ENCODE peak calls at places on chromosome 10, in six cellular contexts. Q is sigmoid colon, G is stomach, E is esophagus muscularis mucosa, Y is transverse colon, F is GM12878. H is an unnamed sample.

GRCh38 chr10:92773776-92774175 is 74.5 kb upstream of the EXOC6 start:
- DNase-seq in G (no peak), Y (no peak), F (no peak), Q (no peak), E (no peak), H (no peak)

GRCh38 chr10:49698679-49699078 is 19.2 kb downstream of the C10orf53 start:
- DNase-seq in E (no peak), Q (no peak), Y (no peak), G (no peak), F (no peak), H (no peak)

GRCh38 chr10:95303535-95303934 is 12.7 kb upstream of the PDLIM1 start:
- DNase-seq in F (no peak), G (no peak), Y (no peak), E (no peak), Q (no peak), H (no peak)

GRCh38 chr10:1409359-1409750 is 328.0 kb downstream of the ADARB2 start:
- DNase-seq in Y (no peak), F (no peak), G (peak), E (no peak), Q (no peak), H (no peak)

GRCh38 chr10:125120046-125120710 is 40.2 kb downstream of the CTBP2 start:
- DNase-seq in Y (no peak), Q (peak), E (no peak), F (no peak), G (no peak), H (peak)

GRCh38 chr10:87656431-87657072 is 3.1 kb upstream of the PAPSS2 start:
- DNase-seq in E (no peak), G (no peak), F (no peak), Q (no peak), Y (no peak), H (no peak)

GRCh38 chr10:18505719-18506118 is 145.7 kb downstream of the NSUN6 start:
- DNase-seq in E (no peak), Q (no peak), F (no peak), Y (no peak), G (no peak), H (no peak)

GRCh38 chr10:94343159-94343558 is 19.6 kb downstream of the NOC3L start:
- DNase-seq in F (no peak), Q (no peak), E (no peak), Y (no peak), G (no peak), H (no peak)

GRCh38 chr10:79472951-79473350 is 27.5 kb upstream of the ZCCHC24 start:
- DNase-seq in Q (no peak), E (no peak), G (no peak), F (no peak), Y (no peak), H (no peak)

GRCh38 chr10:97676770-97677581 is 10.1 kb downstream of the AVPI1 start:
- DNase-seq in Y (peak), E (no peak), G (peak), F (no peak), Q (no peak), H (no peak)
- TF ChIP-seq POLR2AphosphoS5 in Y (no peak), E (peak), G (no peak), F (no peak), Q (no peak), H (no peak)

GRCh38 chr10:13922591-13922990 is 335.8 kb downstream of the PRPF18 start:
- DNase-seq in F (no peak), Y (no peak), E (no peak), G (no peak), Q (no peak), H (no peak)
- TF ChIP-seq EP300 in F (no peak), Y (no peak), E (no peak), G (no peak), Q (no peak), H (no peak)

GRCh38 chr10:103661951-103662405 is 168.5 kb downstream of the NEURL1 start:
- DNase-seq in F (no peak), G (no peak), Q (no peak), E (no peak), Y (no peak), H (no peak)
- H3K4me3 ChIP-seq in F (no peak), G (peak), Q (peak), E (peak), Y (peak), H (peak)

GRCh38 chr10:5944389-5945202 is 32.7 kb downstream of the IL15RA start:
- DNase-seq in Y (peak), G (peak), F (no peak), Q (peak), E (no peak), H (peak)
- TF ChIP-seq POLR2AphosphoS5 in Y (peak), G (peak), F (no peak), Q (peak), E (peak), H (peak)

GRCh38 chr10:24209421-24209770 is 458 bp downstream of the KIAA1217 start:
- DNase-seq in Q (no peak), G (no peak), E (no peak), F (no peak), Y (no peak), H (no peak)
- TF ChIP-seq EP300 in Q (no peak), G (no peak), E (no peak), F (peak), Y (no peak), H (no peak)

GRCh38 chr10:129966370-129966769 is 2.3 kb upstream of the EBF3 start:
- DNase-seq in Y (no peak), Q (peak), G (no peak), E (no peak), F (no peak), H (no peak)
- H3K4me3 ChIP-seq in Y (no peak), Q (no peak), G (no peak), E (no peak), F (no peak), H (no peak)

DNA sequence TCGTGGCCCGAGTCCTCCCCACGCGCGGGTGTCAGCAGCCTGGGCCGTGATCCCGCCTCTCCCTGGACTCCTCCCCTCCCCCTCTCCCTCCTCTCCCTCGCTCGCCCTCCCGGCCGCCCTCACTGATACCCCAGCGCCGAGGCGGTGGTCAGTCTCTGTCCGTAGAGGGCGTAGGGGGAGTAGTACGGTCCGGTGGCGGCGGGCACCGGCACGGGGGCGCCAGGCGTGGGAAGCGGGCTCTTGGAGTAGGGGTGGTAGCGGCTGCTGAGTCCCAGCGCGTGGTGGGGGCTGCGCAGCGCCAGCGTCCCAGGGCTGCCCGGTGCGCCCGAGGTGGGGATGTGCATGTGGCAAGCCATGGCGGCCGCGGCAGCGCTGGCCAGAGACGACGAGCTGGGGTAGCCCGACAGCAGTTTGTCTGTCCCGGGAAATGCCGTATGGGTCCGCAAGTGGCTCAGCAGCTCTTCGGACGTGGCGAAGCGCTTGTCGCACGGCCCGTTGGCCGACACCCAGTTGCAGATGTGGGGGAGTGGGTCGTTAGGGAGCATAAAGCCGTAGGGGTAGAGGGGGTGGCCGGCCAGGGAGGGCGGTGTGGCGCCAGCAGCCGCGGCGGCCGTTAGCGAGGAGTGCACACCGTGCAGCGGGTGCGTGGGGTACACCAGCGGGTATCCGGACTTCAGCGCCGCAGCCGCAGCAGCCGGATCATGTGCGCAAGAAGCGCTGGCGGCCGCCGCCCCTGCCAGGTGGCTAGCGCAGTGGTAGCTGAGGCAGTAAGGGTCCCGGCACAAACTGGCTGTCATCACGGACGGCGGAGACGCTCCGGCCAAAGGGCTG is 2.7 kb downstream of the ZNF503 start:
- DNase-seq in G (peak), Y (peak), E (no peak), Q (peak), F (no peak), H (no peak)
- TF ChIP-seq POLR2AphosphoS5 in G (no peak), Y (no peak), E (peak), Q (no peak), F (no peak), H (no peak)

DNA sequence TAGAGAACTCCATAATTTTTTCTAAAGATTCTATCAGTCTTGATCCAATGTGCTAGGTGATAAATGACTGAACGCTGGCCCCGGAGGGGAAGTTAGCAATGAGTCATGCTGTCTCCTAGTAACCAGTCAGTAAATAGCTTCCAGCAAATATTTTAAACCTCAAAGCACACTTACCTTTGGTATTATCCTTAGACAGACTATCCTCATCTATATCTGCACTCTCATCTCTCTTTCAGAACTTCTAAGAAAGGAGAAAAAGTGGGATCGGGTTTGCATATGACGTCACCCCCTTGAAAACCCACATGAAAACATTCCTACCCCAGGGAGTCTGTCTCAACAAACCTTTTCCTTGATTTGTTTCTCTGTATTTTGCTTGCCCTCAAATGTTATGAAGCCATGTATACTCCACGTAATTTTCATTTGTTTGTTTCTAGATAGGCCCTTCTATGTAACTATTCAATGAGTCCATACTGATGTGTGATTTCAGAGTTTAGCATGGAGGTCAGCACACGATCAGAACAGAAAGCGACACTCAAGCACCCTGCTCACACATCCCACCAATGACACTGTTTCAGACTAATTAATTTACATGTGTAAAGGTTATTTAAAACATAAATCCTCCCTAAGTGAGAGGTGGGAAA is 174.9 kb upstream of the NRP1 start:
- DNase-seq in Q (peak), G (peak), F (peak), E (peak), Y (peak), H (no peak)
- TF ChIP-seq EP300 in Q (peak), G (no peak), F (peak), E (no peak), Y (no peak), H (no peak)

GRCh38 chr10:128030498-128031072 is 95.6 kb downstream of the MKI67 start:
- DNase-seq in G (no peak), Q (peak), F (no peak), E (no peak), Y (no peak), H (peak)
- H3K4me3 ChIP-seq in G (no peak), Q (no peak), F (no peak), E (no peak), Y (no peak), H (no peak)

H was measured in suprapubic skin.